ENCODE peak calls at places on chromosomes 16 and 17, in ten cellular contexts. K is Caco-2; N is IMR-90; M is naive thymus-derived CD4-positive, alpha-beta T cell; G is left ventricle myocardium inferior; L is H9; Y is neural progenitor cell; Z is SJSA1; S is heart right ventricle; F is heart left ventricle. D is an unnamed sample.

GRCh38 chr17:41728056-41728455 is 6.4 kb downstream of the HAP1 start:
- DNase-seq in F (no peak), S (no peak), N (no peak), G (no peak), Z (no peak), Y (no peak), K (no peak), M (no peak), L (no peak), D (no peak)

GRCh38 chr16:29899516-29900101 is at the start of gene SEZ6L2:
- DNase-seq in S (peak; percentile 70), K (peak; percentile 94), F (no peak), L (peak; percentile 96), M (no peak), N (peak; percentile 86), Z (peak; percentile 93), G (peak; percentile 31), Y (peak; percentile 92), D (no peak)

GRCh38 chr17:48241131-48241591 is 133.6 kb downstream of the SNX11 start:
- DNase-seq in Y (no peak), Z (peak; percentile 86), L (no peak), G (peak; percentile 22), K (peak; percentile 68), N (peak; percentile 42), M (no peak), S (peak; percentile 38), F (no peak), D (peak; percentile 24)

GRCh38 chr17:77458202-77459017 is 317.6 kb downstream of the SEC14L1 start:
- DNase-seq in L (no peak), M (no peak), Z (no peak), G (no peak), Y (no peak), S (no peak), K (no peak), F (no peak), N (no peak), D (no peak)

GRCh38 chr16:54538241-54538640 is 251.7 kb upstream of the IRX3 start:
- DNase-seq in F (no peak), S (no peak), Y (peak; percentile 6), N (no peak), M (no peak), G (no peak), K (no peak), Z (no peak), L (no peak), D (no peak)

GRCh38 chr16:6684076-6684673 is 648.5 kb upstream of the RBFOX1 start:
- DNase-seq in Z (no peak), S (no peak), K (no peak), F (no peak), N (no peak), Y (peak; percentile 65), M (no peak), G (no peak), L (no peak), D (no peak)

GRCh38 chr17:924711-925480 is 54.7 kb downstream of the NXN start:
- DNase-seq in M (no peak), L (peak; percentile 69), S (no peak), K (peak; percentile 90), Y (no peak), N (no peak), G (no peak), F (no peak), Z (no peak), D (no peak)

GRCh38 chr16:88088161-88088581 is 136.9 kb downstream of the BANP start:
- DNase-seq in L (no peak), Y (peak; percentile 4), S (no peak), M (no peak), G (peak; percentile 48), N (peak; percentile 42), F (peak; percentile 60), Z (peak; percentile 69), K (no peak), D (peak; percentile 64)

GRCh38 chr17:8022358-8023038 is 16.4 kb upstream of the ALOX15B start:
- DNase-seq in K (no peak), G (no peak), L (no peak), Z (no peak), F (no peak), S (no peak), M (no peak), Y (no peak), N (peak; percentile 15), D (no peak)

GRCh38 chr17:35849469-35850348 is 19.0 kb downstream of the HEATR9 start:
- DNase-seq in N (peak; percentile 67), Z (peak; percentile 58), Y (peak; percentile 80), K (peak; percentile 76), M (peak; percentile 41), G (no peak), F (no peak), S (peak; percentile 38), L (peak; percentile 79), D (no peak)

GRCh38 chr17:48131216-48131824 is 23.8 kb downstream of the SNX11 start:
- DNase-seq in Z (peak; percentile 76), M (peak; percentile 53), N (peak; percentile 66), F (no peak), L (peak; percentile 86), K (peak; percentile 89), S (peak; percentile 73), Y (peak; percentile 93), G (no peak), D (no peak)

GRCh38 chr16:12775689-12776236 is 27.9 kb downstream of the CPPED1 start:
- DNase-seq in Z (no peak), Y (no peak), S (no peak), N (no peak), M (no peak), F (no peak), G (no peak), L (no peak), K (no peak), D (no peak)

GRCh38 chr17:28973414-28973813 is 22.1 kb upstream of the PHF12 start:
- DNase-seq in M (no peak), Y (no peak), S (peak; percentile 82), G (peak; percentile 84), K (no peak), L (no peak), F (peak; percentile 89), N (peak; percentile 46), Z (no peak), D (no peak)

GRCh38 chr17:3610523-3610922 is 1.3 kb upstream of the TRPV1 start:
- DNase-seq in F (no peak), M (no peak), Y (no peak), L (no peak), K (no peak), Z (no peak), N (no peak), G (no peak), S (no peak), D (no peak)

GRCh38 chr16:49468611-49469322 is 95.2 kb downstream of the C16orf78 start:
- DNase-seq in N (no peak), G (no peak), M (no peak), K (no peak), F (no peak), S (no peak), Z (peak; percentile 25), L (peak; percentile 12), Y (no peak), D (no peak)

DNA sequence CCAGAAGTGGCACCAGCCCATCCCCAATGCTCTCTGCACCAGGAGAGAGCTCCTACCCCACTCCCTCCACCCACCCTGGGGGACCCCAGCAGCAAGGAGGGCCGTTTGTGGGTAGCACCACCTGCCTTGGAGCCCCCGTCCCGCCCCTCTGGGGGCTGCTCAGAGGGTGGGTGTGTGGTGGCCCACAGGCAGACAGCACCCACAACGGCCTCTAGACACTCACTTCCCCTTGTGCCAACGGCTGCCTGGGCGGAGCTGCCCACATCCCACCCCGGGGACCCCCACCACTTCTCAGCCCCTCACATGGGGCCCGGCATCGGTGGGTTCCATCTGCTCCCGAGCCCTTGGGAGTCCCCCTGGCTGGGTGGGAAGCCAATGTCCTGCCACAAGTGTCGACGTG is 33.3 kb downstream of the BAHCC1 start:
- DNase-seq in Z (no peak), M (no peak), N (no peak), G (no peak), K (no peak), S (no peak), F (no peak), L (no peak), Y (no peak), D (no peak)
- H3K4me1 ChIP-seq in Z (peaks cover 46% of the 10 kb centered on the region), M (no peaks in the 10 kb centered on the region), N (peaks cover 18% of the 10 kb centered on the region), G (peaks cover 64% of the 10 kb centered on the region), K (no peaks in the 10 kb centered on the region), S (peaks cover 45% of the 10 kb centered on the region), F (peaks cover 43% of the 10 kb centered on the region), L (no peaks in the 10 kb centered on the region), Y (peaks cover 35% of the 10 kb centered on the region), D (peaks cover 13% of the 10 kb centered on the region)

GRCh38 chr16:11253009-11253994 is 2.7 kb downstream of the SOCS1 start:
- DNase-seq in L (no peak), Z (no peak), N (peak; percentile 84), G (no peak), F (peak; percentile 17), K (no peak), M (no peak), Y (no peak), S (no peak), D (no peak)

GRCh38 chr16:11255737-11256656 is at the start of gene SOCS1:
- DNase-seq in S (peak; percentile 84), L (peak; percentile 86), F (peak; percentile 93), Y (peak; percentile 96), G (peak; percentile 87), M (peak; percentile 84), N (peak; percentile 84), K (peak; percentile 79), Z (peak; percentile 88), D (peak; percentile 91)

GRCh38 chr16:11256657-11257130 is 690 bp upstream of the SOCS1 start:
- DNase-seq in Z (peak; percentile 76), Y (peak; percentile 71), N (peak; percentile 25), F (peak; percentile 87), M (no peak), G (peak; percentile 76), K (peak; percentile 65), L (peak; percentile 57), S (peak; percentile 63), D (peak; percentile 56)

GRCh38 chr16:11253995-11254912 is 1.8 kb downstream of the SOCS1 start:
- DNase-seq in Y (no peak), G (no peak), M (no peak), F (peak; percentile 21), N (peak; percentile 16), K (no peak), S (no peak), Z (no peak), L (no peak), D (no peak)

GRCh38 chr16:11254913-11255736 is 879 bp downstream of the SOCS1 start:
- DNase-seq in M (peak; percentile 84), G (peak; percentile 33), Z (no peak), S (no peak), L (no peak), Y (peak; percentile 68), F (peak; percentile 71), K (no peak), N (peak; percentile 34), D (peak; percentile 31)
- H3K4me1 ChIP-seq in M (peaks cover 52% of the 10 kb centered on the region), G (peaks cover 58% of the 10 kb centered on the region), Z (peaks cover 57% of the 10 kb centered on the region), S (peaks cover 34% of the 10 kb centered on the region), L (peaks cover 3% of the 10 kb centered on the region), Y (peaks cover 9% of the 10 kb centered on the region), F (peaks cover 14% of the 10 kb centered on the region), K (peaks cover 18% of the 10 kb centered on the region), N (peaks cover 21% of the 10 kb centered on the region), D (peaks cover 32% of the 10 kb centered on the region)

GRCh38 chr17:63976702-63977101 is 4.0 kb upstream of the SCN4A start:
- DNase-seq in F (no peak), K (no peak), N (no peak), Z (no peak), S (no peak), M (no peak), G (no peak), Y (no peak), L (no peak), D (no peak)
- H3K4me1 ChIP-seq in F (peaks cover 24% of the 10 kb centered on the region), K (no peaks in the 10 kb centered on the region), N (peaks cover 10% of the 10 kb centered on the region), Z (peaks cover 15% of the 10 kb centered on the region), S (peaks cover 25% of the 10 kb centered on the region), M (no peaks in the 10 kb centered on the region), G (peaks cover 66% of the 10 kb centered on the region), Y (no peaks in the 10 kb centered on the region), L (no peaks in the 10 kb centered on the region), D (peaks cover 12% of the 10 kb centered on the region)

GRCh38 chr17:13350466-13350865 is 251.3 kb downstream of the HS3ST3A1 start:
- DNase-seq in L (no peak), M (no peak), Z (no peak), F (no peak), G (no peak), K (no peak), N (no peak), Y (no peak), S (no peak), D (no peak)
- H3K4me1 ChIP-seq in L (no peaks in the 10 kb centered on the region), M (no peaks in the 10 kb centered on the region), Z (peaks cover 38% of the 10 kb centered on the region), F (no peaks in the 10 kb centered on the region), G (peaks cover 8% of the 10 kb centered on the region), K (no peaks in the 10 kb centered on the region), N (peaks cover 19% of the 10 kb centered on the region), Y (no peaks in the 10 kb centered on the region), S (no peaks in the 10 kb centered on the region), D (no peaks in the 10 kb centered on the region)